ENCODE peak calls at places on chromosomes 1 and 21, in seven cellular contexts. V, P, G, Z, O, T and L are unnamed samples.
A peak's percentile ranks its signal among the peaks of the same experiment; 100 is the strongest.

GRCh38 chr1:217554849-217555248 is 76.0 kb downstream of the GPATCH2 start:
- DNase-seq in V (no peak), P (no peak), G (no peak), Z (no peak), O (no peak), T (no peak), L (no peak)

GRCh38 chr21:16535100-16535418 is 805.3 kb downstream of the USP25 start:
- DNase-seq in V (peak; percentile 8), P (no peak), G (no peak), Z (peak; percentile 92), O (no peak), T (no peak), L (peak; percentile 13)

GRCh38 chr1:201885531-201886075 is 3.1 kb upstream of the SHISA4 start:
- DNase-seq in V (no peak), P (no peak), G (no peak), Z (peak; percentile 78), O (no peak), T (peak; percentile 26), L (peak; percentile 46)

GRCh38 chr21:45948576-45949141 is 32.9 kb upstream of the COL6A1 start:
- DNase-seq in V (no peak), P (no peak), G (no peak), Z (no peak), O (peak; percentile 6), T (no peak), L (no peak)

GRCh38 chr1:237042892-237043576 is 1.1 kb downstream of the RYR2 start:
- DNase-seq in V (peak; percentile 67), P (no peak), G (peak; percentile 18), Z (no peak), O (peak; percentile 60), T (no peak), L (no peak)

GRCh38 chr21:32457962-32458361 is 45.5 kb downstream of the EVA1C start:
- DNase-seq in V (no peak), P (no peak), G (no peak), Z (no peak), O (no peak), T (no peak), L (no peak)

GRCh38 chr1:164786980-164787833 is 228.2 kb downstream of the PBX1 start:
- DNase-seq in V (peak; percentile 93), P (peak; percentile 89), G (peak; percentile 93), Z (peak; percentile 87), O (peak; percentile 94), T (peak; percentile 65), L (peak; percentile 93)

GRCh38 chr21:33022489-33022827 is 3.3 kb upstream of the OLIG2 start:
- DNase-seq in V (no peak), P (no peak), G (no peak), Z (no peak), O (no peak), T (no peak), L (no peak)

GRCh38 chr1:73637275-73637674 is 560.7 kb downstream of the LRRIQ3 start:
- DNase-seq in V (no peak), P (no peak), G (no peak), Z (no peak), O (peak; percentile 5), T (no peak), L (no peak)

GRCh38 chr1:54289939-54290233 is 89.9 kb downstream of the MRPL37 start:
- DNase-seq in V (no peak), P (no peak), G (no peak), Z (peak; percentile 50), O (no peak), T (no peak), L (no peak)

GRCh38 chr1:43537423-43538142 is 6.9 kb downstream of the PTPRF start:
- DNase-seq in V (no peak), P (no peak), G (no peak), Z (no peak), O (no peak), T (no peak), L (peak; percentile 90)

GRCh38 chr1:150881331-150882070 is 5.1 kb upstream of the ARNT start:
- DNase-seq in V (no peak), P (no peak), G (no peak), Z (peak; percentile 94), O (no peak), T (no peak), L (peak; percentile 63)

GRCh38 chr21:42518216-42518615 is 4.6 kb downstream of the SLC37A1 start:
- DNase-seq in V (no peak), P (no peak), G (no peak), Z (peak; percentile 26), O (no peak), T (peak; percentile 92), L (peak; percentile 92)

GRCh38 chr1:212254853-212255363 is 30.3 kb upstream of the PPP2R5A start:
- DNase-seq in V (no peak), P (no peak), G (peak; percentile 67), Z (peak; percentile 17), O (no peak), T (no peak), L (no peak)

GRCh38 chr1:78176448-78176847 is 130.7 kb downstream of the GIPC2 start:
- DNase-seq in V (peak; percentile 27), P (no peak), G (peak; percentile 60), Z (peak; percentile 75), O (no peak), T (no peak), L (peak; percentile 90)

GRCh38 chr21:34204481-34205439 is 131.4 kb downstream of the MRPS6 start:
- DNase-seq in V (peak; percentile 59), P (no peak), G (no peak), Z (no peak), O (no peak), T (no peak), L (no peak)

GRCh38 chr1:90823686-90824085 is 106.6 kb upstream of the BARHL2 start:
- DNase-seq in V (no peak), P (no peak), G (no peak), Z (no peak), O (no peak), T (no peak), L (no peak)

GRCh38 chr1:92483442-92484170 is 3.1 kb downstream of the GFI1 start:
- DNase-seq in V (peak; percentile 66), P (peak; percentile 78), G (peak; percentile 14), Z (peak; percentile 13), O (peak; percentile 79), T (no peak), L (peak; percentile 23)

GRCh38 chr1:234989019-234989418 is 139.6 kb downstream of the TOMM20 start:
- DNase-seq in V (no peak), P (no peak), G (no peak), Z (peak; percentile 40), O (no peak), T (no peak), L (no peak)

GRCh38 chr1:202279806-202280205 is 61.9 kb downstream of the UBE2T start:
- DNase-seq in V (no peak), P (no peak), G (no peak), Z (peak; percentile 41), O (no peak), T (no peak), L (peak; percentile 9)

GRCh38 chr1:87647436-87648177 is 318.9 kb downstream of the LMO4 start:
- DNase-seq in V (no peak), P (no peak), G (no peak), Z (no peak), O (no peak), T (no peak), L (no peak)

GRCh38 chr1:174160109-174160473 is 771 bp downstream of the RABGAP1L start:
- DNase-seq in V (peak; percentile 39), P (peak; percentile 32), G (peak; percentile 73), Z (peak; percentile 81), O (peak; percentile 27), T (no peak), L (peak; percentile 27)

GRCh38 chr1:221098462-221099406 is 219.5 kb downstream of the HLX start:
- DNase-seq in V (no peak), P (no peak), G (no peak), Z (peak; percentile 79), O (no peak), T (no peak), L (peak; percentile 69)

GRCh38 chr1:216903389-216903754 is 180.1 kb upstream of the ESRRG start:
- DNase-seq in V (no peak), P (no peak), G (peak; percentile 56), Z (peak; percentile 1), O (no peak), T (no peak), L (peak; percentile 82)

GRCh38 chr1:71068325-71069240 is 12.3 kb downstream of the ZRANB2 start:
- DNase-seq in V (no peak), P (peak; percentile 65), G (no peak), Z (no peak), O (no peak), T (no peak), L (no peak)

GRCh38 chr1:78950801-78951200 is 55.7 kb downstream of the ADGRL4 start:
- DNase-seq in V (peak; percentile 8), P (no peak), G (no peak), Z (peak; percentile 38), O (no peak), T (no peak), L (no peak)

GRCh38 chr1:151537112-151537511 is 3.0 kb upstream of the TUFT1 start:
- DNase-seq in V (no peak), P (no peak), G (peak; percentile 63), Z (peak; percentile 96), O (no peak), T (no peak), L (peak; percentile 98)

GRCh38 chr21:16181024-16181423 is 451.2 kb downstream of the USP25 start:
- DNase-seq in V (no peak), P (no peak), G (no peak), Z (no peak), O (no peak), T (no peak), L (no peak)

GRCh38 chr1:214184992-214185391 is 96.0 kb upstream of the SMYD2 start:
- DNase-seq in V (no peak), P (no peak), G (no peak), Z (no peak), O (no peak), T (no peak), L (no peak)
- TF ChIP-seq EZH2 in V (no peak), P (no peak), G (no peak), Z (no peak), O (no peak), T (no peak), L (no peak)

GRCh38 chr1:245419572-245419971 is 264.8 kb downstream of the KIF26B start:
- DNase-seq in V (peak; percentile 39), P (no peak), G (no peak), Z (no peak), O (no peak), T (no peak), L (no peak)
- TF ChIP-seq EZH2phosphoT487 in V (no peak), P (no peak), G (no peak), Z (no peak), O (no peak), T (no peak), L (no peak)

GRCh38 chr1:45643978-45644377 is 20.1 kb upstream of the CCDC17 start:
- DNase-seq in V (no peak), P (peak; percentile 50), G (peak; percentile 62), Z (no peak), O (peak; percentile 19), T (peak; percentile 8), L (peak; percentile 43)
- TF ChIP-seq EZH2 in V (no peak), P (no peak), G (no peak), Z (no peak), O (no peak), T (no peak), L (no peak)

DNA sequence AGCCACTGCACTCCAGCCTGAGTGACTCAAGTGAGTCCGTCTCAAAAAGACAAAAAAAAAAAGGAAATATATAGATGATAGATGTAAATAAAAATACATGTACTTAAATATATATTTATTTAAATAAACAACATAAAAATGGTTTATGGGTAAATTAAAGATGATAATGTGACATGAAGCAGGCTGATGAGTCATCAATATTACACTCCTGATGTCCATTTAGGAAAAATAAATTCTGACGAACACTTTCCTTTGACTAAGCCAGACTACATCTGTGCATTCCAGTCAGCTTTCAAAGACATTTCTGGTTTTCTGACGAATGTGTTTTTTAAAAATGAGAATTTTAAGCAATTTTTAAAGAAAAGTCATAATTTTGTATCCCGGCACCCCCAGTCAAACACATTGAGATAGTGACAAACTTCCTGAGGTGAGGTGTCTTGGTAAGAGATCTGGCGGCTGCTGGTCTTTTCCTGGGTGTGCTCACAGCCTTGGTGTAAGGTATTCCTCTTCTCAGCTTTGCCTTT is 214.3 kb upstream of the PLD5 start:
- DNase-seq in V (no peak), P (no peak), G (no peak), Z (no peak), O (no peak), T (no peak), L (no peak)
- TF ChIP-seq EZH2phosphoT487 in V (no peak), P (no peak), G (no peak), Z (no peak), O (no peak), T (no peak), L (no peak)